ENCODE peak calls at places on chromosomes 16 and 17, in eight cellular contexts. C is stimulated activated effector memory CD8-positive, alpha-beta T cell treated with anti-CD3 and anti-CD28 coated beads, Interleukin-12 subunit alpha, Interleukin-12 subunit beta, amount 100 ng/mL, for 72 hours; D is CD4-positive, alpha-beta T cell; B is BE2C; S is natural killer cell treated with Interleukin-12 subunit alpha and Interleukin-12 subunit beta and Interleukin-15 and Interleukin-18, amount 100 ng/mL, for 72 hours; Z is H54; G is GM12865; M is stimulated activated CD8-positive, alpha-beta memory T cell treated with anti-CD3 and anti-CD28 coated beads, Interleukin-4, amount 100 ng/mL, for 24 hours. A is an unnamed sample.

GRCh38 chr16:71899171-71899570 is 3.8 kb downstream of the IST1 start:
- DNase-seq in C (no peak), D (no peak), B (no peak), S (no peak), Z (no peak), G (no peak), M (no peak), A (no peak)

GRCh38 chr16:3596101-3596861 is 15.1 kb downstream of the SLX4 start:
- DNase-seq in C (no peak), D (no peak), B (no peak), S (no peak), Z (no peak), G (no peak), M (no peak), A (no peak)

GRCh38 chr17:61305024-61305423 is 94.6 kb upstream of the TBX2 start:
- DNase-seq in C (no peak), D (no peak), B (no peak), S (no peak), Z (no peak), G (no peak), M (no peak), A (no peak)

GRCh38 chr17:36674278-36674650 is 72.9 kb downstream of the MRM1 start:
- DNase-seq in C (peak), D (peak), B (no peak), S (no peak), Z (no peak), G (peak), M (peak), A (no peak)

GRCh38 chr17:78316867-78317816 is 42.7 kb downstream of the SOCS3 start:
- DNase-seq in C (no peak), D (no peak), B (no peak), S (no peak), Z (no peak), G (no peak), M (no peak), A (no peak)

GRCh38 chr16:50967827-50968612 is 183.1 kb downstream of the SALL1 start:
- DNase-seq in C (no peak), D (no peak), B (no peak), S (no peak), Z (no peak), G (peak), M (no peak), A (peak)

GRCh38 chr16:78024159-78024558 is 1.8 kb downstream of the CLEC3A start:
- DNase-seq in C (no peak), D (no peak), B (no peak), S (no peak), Z (no peak), G (no peak), M (no peak), A (no peak)

GRCh38 chr17:40487371-40488020 is 13.9 kb downstream of the TNS4 start:
- DNase-seq in C (no peak), D (no peak), B (no peak), S (no peak), Z (no peak), G (no peak), M (no peak), A (no peak)

GRCh38 chr16:10572611-10573010 is 7.8 kb downstream of the EMP2 start:
- DNase-seq in C (no peak), D (no peak), B (no peak), S (no peak), Z (no peak), G (no peak), M (no peak), A (no peak)

A was measured in GM12891.